ENCODE peak calls at places on chromosomes 13 and 19, in six cellular contexts. One of them, this sample, is unnamed.

GRCh38 chr13:33229446-33230177 is 55.9 kb downstream of the STARD13 start:
- DNase-seq in effector memory CD8-positive, alpha-beta T cell: no peak
- DNase-seq in H4: no peak
- DNase-seq in Calu3: no peak
- DNase-seq in AG10803: peak
- DNase-seq in HFF-Myc: no peak
- DNase-seq in this sample: peak

GRCh38 chr19:4449022-4449825 is 8.4 kb downstream of the UBXN6 start:
- DNase-seq in H4: no peak
- DNase-seq in HFF-Myc: no peak
- DNase-seq in Calu3: no peak
- DNase-seq in AG10803: no peak
- DNase-seq in effector memory CD8-positive, alpha-beta T cell: no peak
- DNase-seq in this sample: no peak

GRCh38 chr19:35458821-35459391 is 10.8 kb downstream of the FFAR2 start:
- DNase-seq in H4: no peak
- DNase-seq in AG10803: no peak
- DNase-seq in HFF-Myc: no peak
- DNase-seq in effector memory CD8-positive, alpha-beta T cell: no peak
- DNase-seq in Calu3: peak
- DNase-seq in this sample: no peak

GRCh38 chr13:44004881-44005280 is 125.2 kb downstream of the LACC1 start:
- DNase-seq in H4: no peak
- DNase-seq in HFF-Myc: peak
- DNase-seq in Calu3: no peak
- DNase-seq in AG10803: peak
- DNase-seq in effector memory CD8-positive, alpha-beta T cell: no peak
- DNase-seq in this sample: peak

GRCh38 chr13:52845766-52846566 is 2.5 kb downstream of the PCDH8 start:
- DNase-seq in Calu3: no peak
- DNase-seq in effector memory CD8-positive, alpha-beta T cell: no peak
- DNase-seq in HFF-Myc: no peak
- DNase-seq in H4: no peak
- DNase-seq in AG10803: no peak
- DNase-seq in this sample: no peak

GRCh38 chr13:75399168-75399878 is 82.6 kb downstream of the TBC1D4 start:
- DNase-seq in HFF-Myc: no peak
- DNase-seq in Calu3: no peak
- DNase-seq in AG10803: no peak
- DNase-seq in effector memory CD8-positive, alpha-beta T cell: no peak
- DNase-seq in H4: peak
- DNase-seq in this sample: peak

GRCh38 chr19:39998511-39998910 is 1.7 kb downstream of the ZNF546 start:
- DNase-seq in H4: no peak
- DNase-seq in effector memory CD8-positive, alpha-beta T cell: no peak
- DNase-seq in AG10803: no peak
- DNase-seq in Calu3: no peak
- DNase-seq in HFF-Myc: no peak
- DNase-seq in this sample: peak

GRCh38 chr19:48501961-48502719 is 9.5 kb downstream of the LMTK3 start:
- DNase-seq in AG10803: no peak
- DNase-seq in Calu3: peak
- DNase-seq in effector memory CD8-positive, alpha-beta T cell: peak
- DNase-seq in HFF-Myc: no peak
- DNase-seq in H4: peak
- DNase-seq in this sample: peak

GRCh38 chr19:6714749-6715555 is 5.5 kb downstream of the C3 start:
- DNase-seq in AG10803: no peak
- DNase-seq in effector memory CD8-positive, alpha-beta T cell: no peak
- DNase-seq in HFF-Myc: no peak
- DNase-seq in H4: no peak
- DNase-seq in Calu3: no peak
- DNase-seq in this sample: no peak

GRCh38 chr13:33723772-33724435 is 94.0 kb upstream of the RFC3 start:
- DNase-seq in AG10803: peak
- DNase-seq in H4: peak
- DNase-seq in effector memory CD8-positive, alpha-beta T cell: peak
- DNase-seq in Calu3: peak
- DNase-seq in HFF-Myc: peak
- DNase-seq in this sample: peak

GRCh38 chr13:51330741-51331140 is 8.8 kb upstream of the SERPINE3 start:
- DNase-seq in AG10803: peak
- DNase-seq in effector memory CD8-positive, alpha-beta T cell: no peak
- DNase-seq in Calu3: no peak
- DNase-seq in HFF-Myc: no peak
- DNase-seq in H4: peak
- DNase-seq in this sample: peak